ENCODE peak calls at places on chromosomes 6 and 20, in four cellular contexts. One of them, this sample, is unnamed.

GRCh38 chr6:39517763-39518162 is 195.3 kb upstream of the KCNK16 start:
- DNase-seq in omental fat pad: no peak
- DNase-seq in RWPE1: no peak
- DNase-seq in cardiac muscle cell: peak; percentile 15
- DNase-seq in this sample: no peak

GRCh38 chr6:39520411-39520810 is 197.9 kb upstream of the KCNK16 start:
- DNase-seq in RWPE1: no peak
- DNase-seq in omental fat pad: no peak
- DNase-seq in cardiac muscle cell: no peak
- DNase-seq in this sample: no peak

GRCh38 chr20:47854687-47855212 is 69.5 kb upstream of the SULF2 start:
- DNase-seq in omental fat pad: no peak
- DNase-seq in RWPE1: peak; percentile 76
- DNase-seq in cardiac muscle cell: peak; percentile 79
- DNase-seq in this sample: peak; percentile 76

GRCh38 chr20:41619360-41620115 is 1.4 kb upstream of the CHD6 start:
- DNase-seq in RWPE1: no peak
- DNase-seq in cardiac muscle cell: no peak
- DNase-seq in omental fat pad: no peak
- DNase-seq in this sample: no peak

GRCh38 chr6:93304514-93304913 is 114.8 kb downstream of the EPHA7 start:
- DNase-seq in cardiac muscle cell: no peak
- DNase-seq in RWPE1: no peak
- DNase-seq in omental fat pad: no peak
- DNase-seq in this sample: no peak

GRCh38 chr6:30013296-30013922 is 47.7 kb upstream of the POLR1H start:
- DNase-seq in cardiac muscle cell: peak; percentile 21
- DNase-seq in RWPE1: peak; percentile 11
- DNase-seq in omental fat pad: no peak
- DNase-seq in this sample: peak; percentile 19

GRCh38 chr6:159217595-159218275 is 48.5 kb downstream of the FNDC1 start:
- DNase-seq in cardiac muscle cell: peak; percentile 58
- DNase-seq in RWPE1: peak; percentile 36
- DNase-seq in omental fat pad: no peak
- DNase-seq in this sample: no peak

GRCh38 chr6:33118525-33119123 is 42.8 kb downstream of the HLA-DPB1 start:
- DNase-seq in omental fat pad: no peak
- DNase-seq in cardiac muscle cell: peak; percentile 62
- DNase-seq in RWPE1: peak; percentile 20
- DNase-seq in this sample: peak; percentile 62

GRCh38 chr20:43442310-43442880 is 15.3 kb upstream of the SRSF6 start:
- DNase-seq in omental fat pad: no peak
- DNase-seq in RWPE1: no peak
- DNase-seq in cardiac muscle cell: peak; percentile 44
- DNase-seq in this sample: no peak

GRCh38 chr6:144581807-144582537 is 296.8 kb downstream of the UTRN start:
- DNase-seq in RWPE1: no peak
- DNase-seq in omental fat pad: no peak
- DNase-seq in cardiac muscle cell: peak; percentile 41
- DNase-seq in this sample: peak; percentile 13

GRCh38 chr20:34112600-34113061 is 588 bp upstream of the EIF2S2 start:
- DNase-seq in cardiac muscle cell: peak; percentile 65
- DNase-seq in omental fat pad: peak; percentile 35
- DNase-seq in RWPE1: peak; percentile 41
- DNase-seq in this sample: no peak

GRCh38 chr6:149317656-149318571 is at the start of gene TAB2:
- DNase-seq in omental fat pad: no peak
- DNase-seq in cardiac muscle cell: peak; percentile 54
- DNase-seq in RWPE1: peak; percentile 23
- DNase-seq in this sample: peak; percentile 33

GRCh38 chr6:108524528-108525218 is 36.0 kb upstream of the FOXO3 start:
- DNase-seq in RWPE1: no peak
- DNase-seq in cardiac muscle cell: peak; percentile 17
- DNase-seq in omental fat pad: no peak
- DNase-seq in this sample: no peak

GRCh38 chr6:12012566-12013367 is 655 bp downstream of the HIVEP1 start:
- DNase-seq in omental fat pad: peak; percentile 44
- DNase-seq in cardiac muscle cell: peak; percentile 92
- DNase-seq in RWPE1: peak; percentile 63
- DNase-seq in this sample: peak; percentile 89

GRCh38 chr6:170146640-170147039 is 144.2 kb downstream of the DLL1 start:
- DNase-seq in RWPE1: no peak
- DNase-seq in omental fat pad: no peak
- DNase-seq in cardiac muscle cell: no peak
- DNase-seq in this sample: no peak

GRCh38 chr6:139436521-139437348 is 62.3 kb upstream of the CITED2 start:
- DNase-seq in RWPE1: peak; percentile 55
- DNase-seq in omental fat pad: no peak
- DNase-seq in cardiac muscle cell: no peak
- DNase-seq in this sample: peak; percentile 83

GRCh38 chr20:32203556-32204484 is 3.7 kb downstream of the PLAGL2 start:
- DNase-seq in RWPE1: peak; percentile 82
- DNase-seq in cardiac muscle cell: peak; percentile 52
- DNase-seq in omental fat pad: no peak
- DNase-seq in this sample: peak; percentile 66

GRCh38 chr20:47353224-47353696 is 3.2 kb downstream of the ZMYND8 start:
- DNase-seq in cardiac muscle cell: no peak
- DNase-seq in RWPE1: no peak
- DNase-seq in omental fat pad: no peak
- DNase-seq in this sample: no peak

GRCh38 chr6:125596020-125596419 is 153.4 kb upstream of the HEY2 start:
- DNase-seq in RWPE1: no peak
- DNase-seq in cardiac muscle cell: no peak
- DNase-seq in omental fat pad: no peak
- DNase-seq in this sample: peak; percentile 63

GRCh38 chr20:48722002-48722731 is 105.6 kb downstream of the PREX1 start:
- DNase-seq in omental fat pad: no peak
- DNase-seq in cardiac muscle cell: peak; percentile 92
- DNase-seq in RWPE1: no peak
- DNase-seq in this sample: peak; percentile 16

GRCh38 chr6:38982470-38982869 is 66.1 kb upstream of the GLP1R start:
- DNase-seq in cardiac muscle cell: no peak
- DNase-seq in omental fat pad: no peak
- DNase-seq in RWPE1: no peak
- DNase-seq in this sample: peak; percentile 14

GRCh38 chr6:110705543-110705942 is 109.7 kb downstream of the CDK19 start:
- DNase-seq in omental fat pad: no peak
- DNase-seq in cardiac muscle cell: no peak
- DNase-seq in RWPE1: no peak
- DNase-seq in this sample: no peak

GRCh38 chr6:24273471-24273870 is 84.4 kb downstream of the DCDC2 start:
- DNase-seq in cardiac muscle cell: no peak
- DNase-seq in RWPE1: no peak
- DNase-seq in omental fat pad: no peak
- DNase-seq in this sample: peak; percentile 41

GRCh38 chr20:23603321-23603720 is 2.4 kb downstream of the CST9 start:
- DNase-seq in RWPE1: no peak
- DNase-seq in omental fat pad: no peak
- DNase-seq in cardiac muscle cell: no peak
- DNase-seq in this sample: no peak

GRCh38 chr6:138182939-138183791 is 21.4 kb downstream of the ARFGEF3 start:
- DNase-seq in omental fat pad: no peak
- DNase-seq in RWPE1: no peak
- DNase-seq in cardiac muscle cell: no peak
- DNase-seq in this sample: no peak

GRCh38 chr6:76533661-76534060 is 461.2 kb upstream of the IMPG1 start:
- DNase-seq in cardiac muscle cell: no peak
- DNase-seq in RWPE1: no peak
- DNase-seq in omental fat pad: no peak
- DNase-seq in this sample: no peak

GRCh38 chr6:20286968-20287565 is 74.8 kb upstream of the MBOAT1 start:
- DNase-seq in omental fat pad: no peak
- DNase-seq in RWPE1: no peak
- DNase-seq in cardiac muscle cell: no peak
- DNase-seq in this sample: peak; percentile 4

GRCh38 chr20:32966881-32967781 is 37.1 kb downstream of the SUN5 start:
- DNase-seq in cardiac muscle cell: no peak
- DNase-seq in omental fat pad: no peak
- DNase-seq in RWPE1: no peak
- DNase-seq in this sample: no peak

GRCh38 chr6:147530132-147531060 is 21.9 kb downstream of the SAMD5 start:
- DNase-seq in omental fat pad: no peak
- DNase-seq in RWPE1: no peak
- DNase-seq in cardiac muscle cell: no peak
- DNase-seq in this sample: peak; percentile 59

GRCh38 chr20:45300961-45301360 is 5.7 kb upstream of the RBPJL start:
- DNase-seq in RWPE1: peak; percentile 46
- DNase-seq in cardiac muscle cell: peak; percentile 37
- DNase-seq in omental fat pad: no peak
- DNase-seq in this sample: peak; percentile 42

GRCh38 chr20:36173451-36173933 is 19.0 kb downstream of the EPB41L1 start:
- DNase-seq in cardiac muscle cell: peak; percentile 29
- DNase-seq in RWPE1: no peak
- DNase-seq in omental fat pad: no peak
- DNase-seq in this sample: no peak

GRCh38 chr6:146388736-146389364 is 154.8 kb upstream of the RAB32 start:
- DNase-seq in RWPE1: no peak
- DNase-seq in omental fat pad: no peak
- DNase-seq in cardiac muscle cell: peak; percentile 6
- DNase-seq in this sample: no peak

GRCh38 chr20:14853079-14853478 is 515.7 kb upstream of the FLRT3 start:
- DNase-seq in RWPE1: no peak
- DNase-seq in cardiac muscle cell: no peak
- DNase-seq in omental fat pad: no peak
- DNase-seq in this sample: no peak

GRCh38 chr6:1893470-1894130 is 283.9 kb downstream of the FOXC1 start:
- DNase-seq in omental fat pad: no peak
- DNase-seq in cardiac muscle cell: peak; percentile 31
- DNase-seq in RWPE1: no peak
- DNase-seq in this sample: no peak
- TF ChIP-seq CTCF in omental fat pad: no peak
- TF ChIP-seq CTCF in cardiac muscle cell: peak; percentile 40
- TF ChIP-seq CTCF in RWPE1: no peak
- TF ChIP-seq CTCF in this sample: no peak

GRCh38 chr20:1440024-1440423 is 26.6 kb downstream of the NSFL1C start:
- DNase-seq in omental fat pad: no peak
- DNase-seq in RWPE1: no peak
- DNase-seq in cardiac muscle cell: peak; percentile 16
- DNase-seq in this sample: peak; percentile 50
- TF ChIP-seq CTCF in omental fat pad: no peak
- TF ChIP-seq CTCF in RWPE1: no peak
- TF ChIP-seq CTCF in cardiac muscle cell: peak; percentile 35
- TF ChIP-seq CTCF in this sample: peak; percentile 39

DNA sequence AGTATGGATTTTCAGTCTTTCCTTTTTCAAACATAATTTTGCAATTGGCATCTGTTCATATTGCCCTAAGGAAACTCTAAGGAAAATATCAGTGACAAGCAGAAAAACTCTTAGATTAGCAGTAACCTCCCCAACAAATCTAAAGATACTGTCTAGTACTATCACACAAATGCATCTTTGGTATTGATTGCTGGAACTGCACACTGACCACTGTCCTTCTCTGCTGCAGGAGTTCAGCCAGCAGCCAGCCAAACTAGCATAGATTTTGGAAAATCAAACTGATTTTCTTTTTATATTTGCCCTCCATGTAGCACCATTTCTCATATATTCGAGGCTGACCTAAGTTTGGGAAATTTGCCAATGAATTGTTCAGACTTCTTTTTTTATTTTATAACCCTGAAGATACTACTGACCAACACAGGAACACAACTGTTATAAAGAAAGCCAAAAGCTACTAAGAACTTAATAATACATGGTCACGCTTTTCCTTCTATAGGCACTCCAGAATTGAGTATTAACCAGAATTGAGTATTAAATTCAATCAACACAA is 51.9 kb upstream of the TBX18 start:
- DNase-seq in omental fat pad: no peak
- DNase-seq in cardiac muscle cell: peak; percentile 43
- DNase-seq in RWPE1: no peak
- DNase-seq in this sample: no peak
- TF ChIP-seq CTCF in omental fat pad: no peak
- TF ChIP-seq CTCF in cardiac muscle cell: no peak
- TF ChIP-seq CTCF in RWPE1: no peak
- TF ChIP-seq CTCF in this sample: no peak

DNA sequence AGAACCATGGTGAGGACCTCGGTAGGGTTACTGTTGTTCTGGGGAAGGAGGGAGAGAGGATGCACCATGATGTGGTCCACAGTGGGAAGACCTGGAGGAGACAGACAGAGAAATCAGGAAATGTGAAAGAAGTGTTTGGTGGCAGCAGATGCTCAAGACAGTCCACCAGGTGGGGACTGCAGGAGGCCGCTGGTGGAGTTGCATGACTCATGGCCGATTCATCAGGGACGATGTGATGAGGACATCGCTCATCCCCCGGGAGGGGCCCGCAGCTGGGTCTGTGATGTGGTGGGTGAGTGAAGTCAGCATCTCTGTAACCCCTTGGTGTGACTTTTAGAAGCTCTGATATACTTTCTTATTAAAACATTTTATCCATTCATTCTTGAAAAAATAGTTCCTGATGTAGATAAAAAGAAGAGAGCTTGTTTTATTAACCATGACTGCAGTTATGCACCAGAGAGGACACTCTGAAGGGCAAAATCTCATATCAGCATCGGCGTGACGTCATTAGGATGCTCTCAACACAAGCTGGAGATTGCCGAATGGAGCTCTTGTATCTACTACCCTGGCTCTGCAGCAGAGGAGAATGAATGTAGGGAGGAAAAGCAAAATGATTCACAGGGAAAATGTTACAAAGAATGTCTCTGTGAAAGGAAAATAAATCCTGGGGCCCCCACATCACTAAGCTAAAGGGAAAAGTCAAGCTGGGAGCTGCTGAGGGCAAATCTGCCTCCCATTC is 71.2 kb downstream of the RAMACL start:
- DNase-seq in omental fat pad: no peak
- DNase-seq in cardiac muscle cell: peak; percentile 59
- DNase-seq in RWPE1: peak; percentile 96
- DNase-seq in this sample: peak; percentile 83
- TF ChIP-seq CTCF in omental fat pad: no peak
- TF ChIP-seq CTCF in cardiac muscle cell: peak; percentile 31
- TF ChIP-seq CTCF in RWPE1: peak; percentile 44
- TF ChIP-seq CTCF in this sample: peak; percentile 54

GRCh38 chr20:15902493-15902892 is 670.8 kb downstream of the KIF16B start:
- DNase-seq in cardiac muscle cell: no peak
- DNase-seq in omental fat pad: no peak
- DNase-seq in RWPE1: no peak
- DNase-seq in this sample: peak; percentile 13
- TF ChIP-seq CTCF in cardiac muscle cell: no peak
- TF ChIP-seq CTCF in omental fat pad: no peak
- TF ChIP-seq CTCF in RWPE1: no peak
- TF ChIP-seq CTCF in this sample: peak; percentile 19